ENCODE peak calls at places on chromosome 10, in six cellular contexts. N, V, S, Z, R and A are unnamed samples.

GRCh38 chr10:7397049-7397448 is 13.8 kb downstream of the SFMBT2 start:
- DNase-seq in R (no peak), S (no peak), V (no peak), N (no peak), Z (no peak), A (peak; percentile 44)

GRCh38 chr10:103493362-103493871 is at the start of gene NEURL1:
- DNase-seq in R (no peak), Z (no peak), N (no peak), V (peak; percentile 66), S (no peak), A (peak; percentile 60)

GRCh38 chr10:4758256-4758655 is 67.8 kb upstream of the AKR1E2 start:
- DNase-seq in N (no peak), Z (no peak), R (no peak), S (no peak), V (no peak), A (peak; percentile 38)

GRCh38 chr10:64036306-64036930 is 515.2 kb downstream of the REEP3 start:
- DNase-seq in V (no peak), N (no peak), R (no peak), Z (no peak), S (no peak), A (peak; percentile 5)

GRCh38 chr10:35579726-35580420 is 25.3 kb upstream of the GJD4 start:
- DNase-seq in V (no peak), S (no peak), R (no peak), Z (no peak), N (no peak), A (no peak)

GRCh38 chr10:17116193-17116592 is 13.4 kb downstream of the CUBN start:
- DNase-seq in Z (no peak), R (no peak), S (no peak), N (no peak), V (no peak), A (no peak)

GRCh38 chr10:25627606-25628005 is 306.4 kb upstream of the MYO3A start:
- DNase-seq in Z (no peak), S (no peak), R (no peak), V (no peak), N (no peak), A (no peak)

GRCh38 chr10:49502358-49502757 is 36.6 kb downstream of the ERCC6 start:
- DNase-seq in S (no peak), Z (no peak), R (no peak), N (no peak), V (no peak), A (peak; percentile 39)

GRCh38 chr10:53737132-53737531 is 964.5 kb upstream of the MBL2 start:
- DNase-seq in R (no peak), Z (no peak), V (no peak), S (no peak), N (no peak), A (no peak)

GRCh38 chr10:133422223-133422820 is 2.1 kb downstream of the SPRN start:
- DNase-seq in S (no peak), R (no peak), V (no peak), N (no peak), Z (no peak), A (no peak)

GRCh38 chr10:122085423-122085911 is 96.5 kb downstream of the TACC2 start:
- DNase-seq in N (peak; percentile 96), S (no peak), R (no peak), V (no peak), Z (no peak), A (no peak)

GRCh38 chr10:34854147-34854601 is 39.1 kb upstream of the PARD3 start:
- DNase-seq in Z (no peak), V (no peak), R (peak; percentile 18), N (no peak), S (no peak), A (peak; percentile 70)

GRCh38 chr10:16909271-16909767 is 92.1 kb upstream of the RSU1 start:
- DNase-seq in Z (no peak), R (no peak), N (no peak), V (no peak), S (no peak), A (peak; percentile 73)

GRCh38 chr10:26714385-26714784 is 16.9 kb downstream of the PDSS1 start:
- DNase-seq in S (no peak), N (no peak), V (no peak), R (no peak), Z (no peak), A (no peak)

GRCh38 chr10:92901819-92902234 is 53.5 kb downstream of the EXOC6 start:
- DNase-seq in N (no peak), Z (peak; percentile 34), V (no peak), R (no peak), S (no peak), A (no peak)

GRCh38 chr10:98255146-98255877 is 12.7 kb downstream of the LOXL4 start:
- DNase-seq in N (no peak), Z (no peak), V (no peak), R (no peak), S (no peak), A (no peak)

GRCh38 chr10:86333813-86334514 is 32.6 kb downstream of the GRID1 start:
- DNase-seq in Z (no peak), V (no peak), R (no peak), S (no peak), N (no peak), A (no peak)

GRCh38 chr10:71267508-71268240 is 51.4 kb upstream of the SLC29A3 start:
- DNase-seq in S (no peak), N (no peak), R (no peak), V (no peak), Z (no peak), A (no peak)

GRCh38 chr10:71266918-71267442 is 52.1 kb upstream of the SLC29A3 start:
- DNase-seq in N (no peak), S (no peak), Z (no peak), V (no peak), R (no peak), A (peak; percentile 43)

GRCh38 chr10:71265618-71266146 is 53.3 kb downstream of the UNC5B start:
- DNase-seq in V (no peak), N (no peak), R (no peak), Z (no peak), S (no peak), A (no peak)

GRCh38 chr10:71265201-71265575 is 52.8 kb downstream of the UNC5B start:
- DNase-seq in V (no peak), R (no peak), N (no peak), Z (no peak), S (no peak), A (no peak)

DNA sequence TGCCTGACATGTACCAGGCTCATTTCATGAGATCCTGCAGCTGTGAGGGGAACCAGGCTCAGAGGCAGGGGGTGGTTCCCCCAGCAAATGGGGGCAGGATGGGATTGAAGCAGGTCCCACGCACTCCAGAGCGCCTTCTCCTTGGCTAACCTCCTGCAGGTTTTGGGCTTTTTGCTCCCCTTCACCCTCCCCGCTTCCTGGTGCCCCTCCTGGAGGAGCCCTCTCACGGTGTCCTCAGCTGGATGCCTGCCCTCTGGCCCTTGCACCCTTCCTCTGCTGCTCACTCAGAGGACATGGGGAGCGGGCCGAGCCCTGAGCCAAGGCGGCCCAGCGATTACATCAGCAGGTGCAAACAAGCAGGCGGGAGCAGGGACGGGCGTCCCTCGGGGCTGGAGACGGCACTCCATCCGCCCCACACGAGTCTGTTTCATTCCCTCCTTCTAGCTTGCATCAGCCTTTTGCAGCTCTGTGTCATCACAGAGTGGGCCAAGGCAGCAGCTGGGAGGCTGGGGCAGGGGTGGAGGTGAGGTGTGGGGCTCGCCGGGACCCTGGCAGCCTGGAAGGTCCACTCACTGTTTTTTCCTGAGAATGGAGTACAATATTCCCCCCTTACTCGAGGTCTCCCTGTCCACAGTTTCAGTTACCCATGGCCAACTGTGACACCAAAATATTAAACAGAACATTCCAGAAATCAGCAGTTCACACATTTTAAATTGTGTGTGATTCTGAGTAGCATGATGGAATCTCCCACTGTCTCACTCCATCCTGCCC is 52.7 kb upstream of the SLC29A3 start:
- DNase-seq in Z (no peak), S (no peak), R (peak; percentile 64), V (no peak), N (no peak), A (peak; percentile 70)
- H3K27ac ChIP-seq in Z (no peak overlapping the region), S (no peak overlapping the region), R (peak overlapping the region; percentile 95), V (no peak overlapping the region), N (peak overlapping the region; percentile 84), A (peak overlapping the region; percentile 68)

GRCh38 chr10:44983066-44983894 is 4.7 kb upstream of the DEPP1 start:
- DNase-seq in V (no peak), Z (no peak), N (no peak), S (peak; percentile 67), R (no peak), A (no peak)

GRCh38 chr10:44982114-44982460 is 3.5 kb upstream of the DEPP1 start:
- DNase-seq in S (peak; percentile 94), Z (no peak), V (no peak), R (no peak), N (no peak), A (no peak)

GRCh38 chr10:44981172-44982113 is 2.8 kb upstream of the DEPP1 start:
- DNase-seq in S (peak; percentile 89), V (no peak), Z (no peak), N (peak; percentile 82), R (peak; percentile 58), A (peak; percentile 95)

GRCh38 chr10:44983895-44984278 is 5.3 kb upstream of the DEPP1 start:
- DNase-seq in N (no peak), V (no peak), Z (no peak), S (peak; percentile 58), R (no peak), A (no peak)

DNA sequence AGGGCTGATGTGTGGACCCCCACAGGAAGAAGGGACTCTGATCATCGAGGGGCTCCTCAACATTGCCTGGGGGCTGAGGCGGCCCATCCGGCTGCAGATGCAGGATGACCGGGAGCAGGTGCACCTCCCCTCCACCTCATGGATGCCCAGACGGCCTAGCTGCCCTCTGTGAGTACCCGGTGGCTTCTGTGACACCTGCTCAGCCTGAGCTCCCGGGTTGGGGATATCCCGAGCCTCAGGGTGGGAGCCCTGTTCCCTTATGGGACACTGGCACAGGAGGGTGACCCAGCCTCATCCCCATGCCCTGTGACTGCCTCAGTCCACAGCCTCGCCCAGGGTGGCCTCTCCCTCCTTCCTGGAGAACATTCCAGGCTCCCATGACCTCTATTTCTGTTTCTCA is 3.9 kb upstream of the DEPP1 start:
- DNase-seq in V (no peak), Z (no peak), S (no peak), R (no peak), N (no peak), A (no peak)
- H3K27ac ChIP-seq in V (no peak overlapping the region), Z (no peak overlapping the region), S (peak overlapping the region; percentile 90), R (peak overlapping the region; percentile 98), N (peak overlapping the region; percentile 91), A (no peak overlapping the region)

GRCh38 chr10:60353519-60354258 is 36.0 kb downstream of the ANK3 start:
- DNase-seq in S (no peak), R (no peak), Z (no peak), N (no peak), V (no peak), A (no peak)
- H3K27ac ChIP-seq in S (no peak overlapping the region), R (no peak overlapping the region), Z (no peak overlapping the region), N (no peak overlapping the region), V (no peak overlapping the region), A (no peak overlapping the region)

GRCh38 chr10:79173582-79174262 is 105.0 kb downstream of the ZMIZ1 start:
- DNase-seq in V (no peak), R (no peak), Z (no peak), S (no peak), N (no peak), A (no peak)

GRCh38 chr10:79176949-79177602 is 108.3 kb downstream of the ZMIZ1 start:
- DNase-seq in V (no peak), S (no peak), Z (no peak), R (no peak), N (no peak), A (peak; percentile 66)

GRCh38 chr10:79178614-79179403 is 110.0 kb downstream of the ZMIZ1 start:
- DNase-seq in N (no peak), S (no peak), Z (no peak), V (peak; percentile 48), R (peak; percentile 79), A (peak; percentile 82)

GRCh38 chr10:79178070-79178576 is 109.4 kb downstream of the ZMIZ1 start:
- DNase-seq in S (no peak), Z (no peak), V (no peak), R (no peak), N (no peak), A (no peak)

GRCh38 chr10:79176052-79176501 is 107.3 kb downstream of the ZMIZ1 start:
- DNase-seq in N (no peak), R (peak; percentile 60), V (no peak), Z (no peak), S (no peak), A (peak; percentile 85)
- H3K27ac ChIP-seq in N (no peak overlapping the region), R (peak overlapping the region; percentile 86), V (no peak overlapping the region), Z (no peak overlapping the region), S (peak overlapping the region; percentile 4), A (peak overlapping the region; percentile 74)